ENCODE peak calls at places on chromosome 10, in eight cellular contexts. One of them, this sample, is unnamed.

GRCh38 chr10:64376169-64376568 is 855.0 kb downstream of the REEP3 start:
- DNase-seq in H1: no peak
- DNase-seq in prostate gland: no peak
- DNase-seq in endothelial cell of umbilical vein: no peak
- DNase-seq in Panc1: no peak
- DNase-seq in transverse colon: no peak
- DNase-seq in SK-N-SH: peak; percentile 9
- DNase-seq in HepG2: no peak
- DNase-seq in this sample: no peak

GRCh38 chr10:100730739-100731602 is 14.4 kb upstream of the PAX2 start:
- DNase-seq in endothelial cell of umbilical vein: no peak
- DNase-seq in Panc1: no peak
- DNase-seq in prostate gland: no peak
- DNase-seq in HepG2: peak; percentile 5
- DNase-seq in H1: peak; percentile 57
- DNase-seq in SK-N-SH: peak; percentile 57
- DNase-seq in transverse colon: no peak
- DNase-seq in this sample: no peak

GRCh38 chr10:94172332-94172731 is 178.6 kb downstream of the PLCE1 start:
- DNase-seq in Panc1: no peak
- DNase-seq in SK-N-SH: no peak
- DNase-seq in H1: no peak
- DNase-seq in endothelial cell of umbilical vein: no peak
- DNase-seq in prostate gland: no peak
- DNase-seq in transverse colon: no peak
- DNase-seq in HepG2: no peak
- DNase-seq in this sample: no peak

GRCh38 chr10:62047960-62048383 is 146.5 kb downstream of the ARID5B start:
- DNase-seq in SK-N-SH: no peak
- DNase-seq in transverse colon: peak; percentile 44
- DNase-seq in endothelial cell of umbilical vein: peak; percentile 42
- DNase-seq in prostate gland: peak; percentile 56
- DNase-seq in Panc1: no peak
- DNase-seq in H1: no peak
- DNase-seq in HepG2: peak; percentile 25
- DNase-seq in this sample: no peak

GRCh38 chr10:103761075-103761920 is 94.1 kb downstream of the SH3PXD2A start:
- DNase-seq in SK-N-SH: no peak
- DNase-seq in HepG2: no peak
- DNase-seq in H1: no peak
- DNase-seq in Panc1: no peak
- DNase-seq in endothelial cell of umbilical vein: peak; percentile 70
- DNase-seq in prostate gland: no peak
- DNase-seq in transverse colon: no peak
- DNase-seq in this sample: no peak

GRCh38 chr10:104025524-104025923 is 58.6 kb downstream of the SLK start:
- DNase-seq in H1: no peak
- DNase-seq in transverse colon: no peak
- DNase-seq in Panc1: no peak
- DNase-seq in SK-N-SH: no peak
- DNase-seq in HepG2: no peak
- DNase-seq in prostate gland: no peak
- DNase-seq in endothelial cell of umbilical vein: no peak
- DNase-seq in this sample: no peak

GRCh38 chr10:132858121-132859081 is 72.5 kb upstream of the NKX6-2 start:
- DNase-seq in prostate gland: no peak
- DNase-seq in transverse colon: no peak
- DNase-seq in H1: peak; percentile 63
- DNase-seq in SK-N-SH: no peak
- DNase-seq in Panc1: no peak
- DNase-seq in HepG2: no peak
- DNase-seq in endothelial cell of umbilical vein: no peak
- DNase-seq in this sample: no peak

GRCh38 chr10:108469940-108470339 is 1305.4 kb upstream of the SORCS1 start:
- DNase-seq in endothelial cell of umbilical vein: no peak
- DNase-seq in SK-N-SH: no peak
- DNase-seq in HepG2: no peak
- DNase-seq in Panc1: no peak
- DNase-seq in prostate gland: no peak
- DNase-seq in H1: no peak
- DNase-seq in transverse colon: no peak
- DNase-seq in this sample: no peak

GRCh38 chr10:128318868-128319267 is 192.6 kb upstream of the MKI67 start:
- DNase-seq in prostate gland: no peak
- DNase-seq in SK-N-SH: peak; percentile 45
- DNase-seq in Panc1: no peak
- DNase-seq in HepG2: no peak
- DNase-seq in H1: no peak
- DNase-seq in transverse colon: no peak
- DNase-seq in endothelial cell of umbilical vein: no peak
- DNase-seq in this sample: peak; percentile 29

GRCh38 chr10:101682172-101682825 is 12.7 kb downstream of the FBXW4 start:
- DNase-seq in SK-N-SH: no peak
- DNase-seq in Panc1: no peak
- DNase-seq in transverse colon: no peak
- DNase-seq in H1: no peak
- DNase-seq in endothelial cell of umbilical vein: peak; percentile 38
- DNase-seq in prostate gland: no peak
- DNase-seq in HepG2: no peak
- DNase-seq in this sample: no peak

DNA sequence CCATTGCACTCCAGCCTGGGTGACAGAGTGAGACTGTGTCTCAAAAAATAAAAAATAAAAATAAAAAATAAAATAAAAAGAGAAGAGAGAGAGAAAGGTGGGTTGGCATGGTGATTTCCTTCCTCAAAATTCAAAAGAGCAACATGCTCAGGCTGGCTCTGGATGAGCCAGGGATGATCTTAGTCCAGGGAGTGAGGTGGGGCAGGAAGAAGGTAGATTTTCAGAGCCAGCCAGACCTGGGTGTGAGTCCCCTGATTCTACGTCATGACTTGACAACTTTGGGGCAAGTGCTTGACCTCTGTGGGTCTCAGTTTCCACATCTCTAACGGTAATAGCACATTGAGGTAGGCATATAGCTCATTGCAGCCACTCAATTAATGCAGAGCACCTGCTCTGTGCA is 109.4 kb upstream of the CTBP2 start:
- DNase-seq in HepG2: no peak
- DNase-seq in prostate gland: no peak
- DNase-seq in SK-N-SH: no peak
- DNase-seq in transverse colon: no peak
- DNase-seq in endothelial cell of umbilical vein: no peak
- DNase-seq in H1: no peak
- DNase-seq in Panc1: no peak
- DNase-seq in this sample: no peak
- TF ChIP-seq POLR2AphosphoS5 in HepG2: no peak
- TF ChIP-seq POLR2AphosphoS5 in prostate gland: no peak
- TF ChIP-seq POLR2AphosphoS5 in SK-N-SH: no peak
- TF ChIP-seq POLR2AphosphoS5 in transverse colon: no peak
- TF ChIP-seq POLR2AphosphoS5 in endothelial cell of umbilical vein: no peak
- TF ChIP-seq POLR2AphosphoS5 in H1: no peak
- TF ChIP-seq POLR2AphosphoS5 in Panc1: no peak
- TF ChIP-seq POLR2AphosphoS5 in this sample: no peak

DNA sequence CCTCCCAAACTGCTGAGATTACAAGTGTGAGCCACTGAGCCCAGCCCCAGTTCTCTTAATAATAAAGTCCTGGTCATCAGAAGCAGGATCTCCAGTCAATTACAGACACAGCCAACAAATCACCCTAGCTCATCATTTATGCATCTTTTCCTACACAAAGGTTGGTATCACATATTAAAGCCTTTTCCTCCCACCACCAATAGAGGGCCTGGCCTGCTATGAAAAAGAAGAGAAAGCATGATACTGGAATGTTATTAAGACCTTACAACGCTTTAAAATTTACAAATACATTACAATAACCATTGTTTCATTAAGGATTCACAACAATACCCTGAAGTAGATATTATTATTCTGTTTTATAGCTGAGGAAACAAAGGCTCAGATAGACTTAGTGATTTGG is 25.9 kb downstream of the VAX1 start:
- DNase-seq in H1: no peak
- DNase-seq in transverse colon: no peak
- DNase-seq in endothelial cell of umbilical vein: no peak
- DNase-seq in Panc1: no peak
- DNase-seq in prostate gland: no peak
- DNase-seq in HepG2: peak; percentile 13
- DNase-seq in SK-N-SH: no peak
- DNase-seq in this sample: no peak
- TF ChIP-seq CTCF in H1: peak; percentile 50
- TF ChIP-seq CTCF in transverse colon: no peak
- TF ChIP-seq CTCF in endothelial cell of umbilical vein: peak; percentile 27
- TF ChIP-seq CTCF in Panc1: peak; percentile 81
- TF ChIP-seq CTCF in prostate gland: no peak
- TF ChIP-seq CTCF in HepG2: peak; percentile 16
- TF ChIP-seq CTCF in SK-N-SH: peak; percentile 50
- TF ChIP-seq CTCF in this sample: no peak

GRCh38 chr10:129939416-129940275 is 24.4 kb downstream of the EBF3 start:
- DNase-seq in Panc1: no peak
- DNase-seq in transverse colon: no peak
- DNase-seq in endothelial cell of umbilical vein: no peak
- DNase-seq in SK-N-SH: no peak
- DNase-seq in H1: no peak
- DNase-seq in HepG2: no peak
- DNase-seq in prostate gland: no peak
- DNase-seq in this sample: no peak
- H3K4me1 ChIP-seq in Panc1: no peaks in the 10 kb centered on the region
- H3K4me1 ChIP-seq in transverse colon: no peaks in the 10 kb centered on the region
- H3K4me1 ChIP-seq in endothelial cell of umbilical vein: no peaks in the 10 kb centered on the region
- H3K4me1 ChIP-seq in SK-N-SH: peaks cover 22% of the 10 kb centered on the region
- H3K4me1 ChIP-seq in H1: no peaks in the 10 kb centered on the region
- H3K4me1 ChIP-seq in HepG2: no peaks in the 10 kb centered on the region
- H3K4me1 ChIP-seq in prostate gland: no peaks in the 10 kb centered on the region
- H3K4me1 ChIP-seq in this sample: no peaks in the 10 kb centered on the region

GRCh38 chr10:4051408-4052151 is 266.6 kb upstream of the KLF6 start:
- DNase-seq in endothelial cell of umbilical vein: no peak
- DNase-seq in transverse colon: no peak
- DNase-seq in HepG2: no peak
- DNase-seq in H1: no peak
- DNase-seq in SK-N-SH: no peak
- DNase-seq in Panc1: no peak
- DNase-seq in prostate gland: no peak
- DNase-seq in this sample: no peak
- TF ChIP-seq POLR2AphosphoS5 in endothelial cell of umbilical vein: no peak
- TF ChIP-seq POLR2AphosphoS5 in transverse colon: no peak
- TF ChIP-seq POLR2AphosphoS5 in HepG2: no peak
- TF ChIP-seq POLR2AphosphoS5 in H1: no peak
- TF ChIP-seq POLR2AphosphoS5 in SK-N-SH: no peak
- TF ChIP-seq POLR2AphosphoS5 in Panc1: no peak
- TF ChIP-seq POLR2AphosphoS5 in prostate gland: no peak
- TF ChIP-seq POLR2AphosphoS5 in this sample: peak; percentile 64

DNA sequence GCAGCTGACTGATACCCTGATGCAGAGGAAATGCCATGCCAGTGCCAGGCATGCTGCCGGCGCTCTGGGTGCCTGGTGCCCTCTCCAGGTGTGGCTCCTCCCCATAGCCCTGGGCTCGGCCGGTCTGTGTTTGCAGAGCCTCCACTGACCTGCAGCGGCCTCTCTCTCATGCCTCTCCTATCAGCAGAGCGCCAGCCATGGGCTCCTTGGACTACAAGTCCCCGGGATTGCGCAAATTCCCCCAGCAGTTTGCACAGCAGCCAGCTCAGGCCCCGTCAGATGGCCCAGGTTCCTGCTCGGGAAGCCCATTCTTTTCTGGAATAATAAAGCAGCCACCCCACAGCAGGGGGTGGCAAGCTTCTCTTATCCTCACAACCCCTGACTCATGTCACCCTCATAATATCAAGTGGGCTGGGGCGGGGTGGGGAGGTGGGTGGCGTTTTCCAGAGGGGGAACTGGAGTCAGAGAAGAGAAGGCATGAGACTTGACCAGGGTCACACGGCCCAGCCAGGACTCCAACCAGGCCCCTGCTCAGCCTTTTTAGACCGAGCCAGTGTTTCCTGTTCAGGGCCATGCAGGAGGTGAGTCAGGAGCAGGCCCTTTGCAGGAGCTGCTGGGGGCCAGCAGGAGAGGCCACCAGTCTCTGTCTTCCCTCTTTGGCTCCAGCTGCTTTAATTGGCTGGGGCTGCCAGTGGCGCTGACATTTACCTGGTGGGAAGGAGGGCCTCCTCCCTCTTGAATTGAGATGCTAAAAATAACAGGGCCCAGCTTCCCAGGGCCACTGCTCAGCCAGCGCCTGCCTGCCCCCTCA is 58.6 kb downstream of the ZMIZ1 start:
- DNase-seq in Panc1: no peak
- DNase-seq in H1: no peak
- DNase-seq in transverse colon: peak; percentile 61
- DNase-seq in SK-N-SH: no peak
- DNase-seq in prostate gland: peak; percentile 37
- DNase-seq in HepG2: peak; percentile 92
- DNase-seq in endothelial cell of umbilical vein: peak; percentile 67
- DNase-seq in this sample: no peak
- TF ChIP-seq CTCF in Panc1: no peak
- TF ChIP-seq CTCF in H1: no peak
- TF ChIP-seq CTCF in transverse colon: no peak
- TF ChIP-seq CTCF in SK-N-SH: no peak
- TF ChIP-seq CTCF in prostate gland: no peak
- TF ChIP-seq CTCF in HepG2: peak; percentile 63
- TF ChIP-seq CTCF in endothelial cell of umbilical vein: no peak
- TF ChIP-seq CTCF in this sample: no peak

GRCh38 chr10:22628309-22628708 is 86.1 kb downstream of the PIP4K2A start:
- DNase-seq in H1: no peak
- DNase-seq in transverse colon: no peak
- DNase-seq in HepG2: no peak
- DNase-seq in prostate gland: no peak
- DNase-seq in SK-N-SH: no peak
- DNase-seq in endothelial cell of umbilical vein: no peak
- DNase-seq in Panc1: no peak
- DNase-seq in this sample: no peak
- H3K4me1 ChIP-seq in H1: peaks cover 18% of the 10 kb centered on the region
- H3K4me1 ChIP-seq in transverse colon: peaks cover 12% of the 10 kb centered on the region
- H3K4me1 ChIP-seq in HepG2: peaks cover 83% of the 10 kb centered on the region
- H3K4me1 ChIP-seq in prostate gland: no peaks in the 10 kb centered on the region
- H3K4me1 ChIP-seq in SK-N-SH: peaks cover 16% of the 10 kb centered on the region
- H3K4me1 ChIP-seq in endothelial cell of umbilical vein: peaks cover 62% of the 10 kb centered on the region
- H3K4me1 ChIP-seq in Panc1: peaks cover 45% of the 10 kb centered on the region
- H3K4me1 ChIP-seq in this sample: peaks cover 33% of the 10 kb centered on the region

GRCh38 chr10:75773813-75774547 is 342.6 kb downstream of the LRMDA start:
- DNase-seq in prostate gland: no peak
- DNase-seq in endothelial cell of umbilical vein: no peak
- DNase-seq in HepG2: no peak
- DNase-seq in transverse colon: no peak
- DNase-seq in H1: no peak
- DNase-seq in SK-N-SH: no peak
- DNase-seq in Panc1: no peak
- DNase-seq in this sample: no peak

GRCh38 chr10:75771606-75772005 is 340.2 kb downstream of the LRMDA start:
- DNase-seq in transverse colon: no peak
- DNase-seq in endothelial cell of umbilical vein: no peak
- DNase-seq in SK-N-SH: no peak
- DNase-seq in Panc1: no peak
- DNase-seq in H1: no peak
- DNase-seq in prostate gland: no peak
- DNase-seq in HepG2: no peak
- DNase-seq in this sample: no peak

GRCh38 chr10:75772153-75772887 is 340.9 kb downstream of the LRMDA start:
- DNase-seq in transverse colon: no peak
- DNase-seq in H1: no peak
- DNase-seq in Panc1: no peak
- DNase-seq in HepG2: no peak
- DNase-seq in endothelial cell of umbilical vein: no peak
- DNase-seq in prostate gland: no peak
- DNase-seq in SK-N-SH: no peak
- DNase-seq in this sample: no peak

GRCh38 chr10:75773139-75773801 is 341.8 kb downstream of the LRMDA start:
- DNase-seq in SK-N-SH: no peak
- DNase-seq in transverse colon: no peak
- DNase-seq in prostate gland: no peak
- DNase-seq in H1: no peak
- DNase-seq in endothelial cell of umbilical vein: no peak
- DNase-seq in Panc1: no peak
- DNase-seq in HepG2: peak; percentile 92
- DNase-seq in this sample: no peak

GRCh38 chr10:75770634-75771081 is 339.2 kb downstream of the LRMDA start:
- DNase-seq in transverse colon: no peak
- DNase-seq in H1: no peak
- DNase-seq in Panc1: no peak
- DNase-seq in endothelial cell of umbilical vein: no peak
- DNase-seq in HepG2: no peak
- DNase-seq in SK-N-SH: no peak
- DNase-seq in prostate gland: no peak
- DNase-seq in this sample: no peak
- TF ChIP-seq POLR2AphosphoS5 in transverse colon: no peak
- TF ChIP-seq POLR2AphosphoS5 in H1: no peak
- TF ChIP-seq POLR2AphosphoS5 in Panc1: no peak
- TF ChIP-seq POLR2AphosphoS5 in endothelial cell of umbilical vein: no peak
- TF ChIP-seq POLR2AphosphoS5 in HepG2: no peak
- TF ChIP-seq POLR2AphosphoS5 in SK-N-SH: no peak
- TF ChIP-seq POLR2AphosphoS5 in prostate gland: no peak
- TF ChIP-seq POLR2AphosphoS5 in this sample: no peak